ENCODE peak calls at places on chromosomes 5 and 9, in six cellular contexts. One of them, this sample, is unnamed.

GRCh38 chr5:126851441-126852103 is 74.6 kb downstream of the LMNB1 start:
- DNase-seq in stomach: no peak
- DNase-seq in A549: no peak
- DNase-seq in upper lobe of right lung: no peak
- DNase-seq in A673: no peak
- DNase-seq in HCT116: no peak
- DNase-seq in this sample: peak; percentile 45

GRCh38 chr5:142507528-142507927 is 178.4 kb downstream of the FGF1 start:
- DNase-seq in A673: no peak
- DNase-seq in HCT116: no peak
- DNase-seq in stomach: no peak
- DNase-seq in upper lobe of right lung: no peak
- DNase-seq in A549: no peak
- DNase-seq in this sample: no peak

GRCh38 chr5:142971296-142972013 is 201.3 kb downstream of the ARHGAP26 start:
- DNase-seq in A673: peak; percentile 35
- DNase-seq in A549: no peak
- DNase-seq in HCT116: no peak
- DNase-seq in stomach: no peak
- DNase-seq in upper lobe of right lung: no peak
- DNase-seq in this sample: no peak

GRCh38 chr5:87551807-87552377 is 139.2 kb upstream of the CCNH start:
- DNase-seq in stomach: no peak
- DNase-seq in upper lobe of right lung: no peak
- DNase-seq in HCT116: no peak
- DNase-seq in A673: no peak
- DNase-seq in A549: no peak
- DNase-seq in this sample: no peak

GRCh38 chr9:135447126-135447525 is 32.5 kb upstream of the PPP1R26 start:
- DNase-seq in A549: no peak
- DNase-seq in stomach: no peak
- DNase-seq in A673: no peak
- DNase-seq in HCT116: no peak
- DNase-seq in upper lobe of right lung: no peak
- DNase-seq in this sample: no peak

GRCh38 chr5:135489466-135490244 is 37.5 kb upstream of the TIFAB start:
- DNase-seq in stomach: no peak
- DNase-seq in HCT116: no peak
- DNase-seq in A549: no peak
- DNase-seq in upper lobe of right lung: no peak
- DNase-seq in A673: no peak
- DNase-seq in this sample: peak; percentile 24

GRCh38 chr9:6184749-6185645 is 30.6 kb upstream of the IL33 start:
- DNase-seq in A673: no peak
- DNase-seq in A549: no peak
- DNase-seq in HCT116: no peak
- DNase-seq in stomach: peak; percentile 31
- DNase-seq in upper lobe of right lung: no peak
- DNase-seq in this sample: peak; percentile 92

GRCh38 chr5:149235841-149236240 is 35.8 kb upstream of the AFAP1L1 start:
- DNase-seq in A549: no peak
- DNase-seq in HCT116: no peak
- DNase-seq in upper lobe of right lung: no peak
- DNase-seq in A673: no peak
- DNase-seq in stomach: no peak
- DNase-seq in this sample: no peak

GRCh38 chr5:141617682-141618029 is 1.1 kb downstream of the DIAPH1 start:
- DNase-seq in HCT116: no peak
- DNase-seq in stomach: no peak
- DNase-seq in A673: no peak
- DNase-seq in upper lobe of right lung: no peak
- DNase-seq in A549: no peak
- DNase-seq in this sample: no peak

GRCh38 chr5:3684118-3684517 is 88.5 kb downstream of the IRX1 start:
- DNase-seq in HCT116: no peak
- DNase-seq in A549: no peak
- DNase-seq in stomach: no peak
- DNase-seq in A673: no peak
- DNase-seq in upper lobe of right lung: no peak
- DNase-seq in this sample: no peak

GRCh38 chr5:3684771-3685354 is 89.2 kb downstream of the IRX1 start:
- DNase-seq in stomach: no peak
- DNase-seq in upper lobe of right lung: no peak
- DNase-seq in A673: no peak
- DNase-seq in HCT116: no peak
- DNase-seq in A549: no peak
- DNase-seq in this sample: no peak
- H3K4me3 ChIP-seq in stomach: no peak overlapping the region
- H3K4me3 ChIP-seq in upper lobe of right lung: no peak overlapping the region
- H3K4me3 ChIP-seq in A673: no peak overlapping the region
- H3K4me3 ChIP-seq in HCT116: no peak overlapping the region
- H3K4me3 ChIP-seq in A549: no peak overlapping the region
- H3K4me3 ChIP-seq in this sample: no peak overlapping the region

GRCh38 chr9:125241000-125241862 is at the start of gene HSPA5:
- DNase-seq in A673: peak; percentile 100
- DNase-seq in A549: peak; percentile 99
- DNase-seq in stomach: peak; percentile 100
- DNase-seq in HCT116: peak; percentile 99
- DNase-seq in upper lobe of right lung: peak; percentile 100
- DNase-seq in this sample: peak; percentile 100
- TF ChIP-seq CTCF in A673: peak; percentile 21
- TF ChIP-seq CTCF in A549: no peak
- TF ChIP-seq CTCF in stomach: peak; percentile 14
- TF ChIP-seq CTCF in HCT116: no peak
- TF ChIP-seq CTCF in upper lobe of right lung: no peak
- TF ChIP-seq CTCF in this sample: peak; percentile 10

DNA sequence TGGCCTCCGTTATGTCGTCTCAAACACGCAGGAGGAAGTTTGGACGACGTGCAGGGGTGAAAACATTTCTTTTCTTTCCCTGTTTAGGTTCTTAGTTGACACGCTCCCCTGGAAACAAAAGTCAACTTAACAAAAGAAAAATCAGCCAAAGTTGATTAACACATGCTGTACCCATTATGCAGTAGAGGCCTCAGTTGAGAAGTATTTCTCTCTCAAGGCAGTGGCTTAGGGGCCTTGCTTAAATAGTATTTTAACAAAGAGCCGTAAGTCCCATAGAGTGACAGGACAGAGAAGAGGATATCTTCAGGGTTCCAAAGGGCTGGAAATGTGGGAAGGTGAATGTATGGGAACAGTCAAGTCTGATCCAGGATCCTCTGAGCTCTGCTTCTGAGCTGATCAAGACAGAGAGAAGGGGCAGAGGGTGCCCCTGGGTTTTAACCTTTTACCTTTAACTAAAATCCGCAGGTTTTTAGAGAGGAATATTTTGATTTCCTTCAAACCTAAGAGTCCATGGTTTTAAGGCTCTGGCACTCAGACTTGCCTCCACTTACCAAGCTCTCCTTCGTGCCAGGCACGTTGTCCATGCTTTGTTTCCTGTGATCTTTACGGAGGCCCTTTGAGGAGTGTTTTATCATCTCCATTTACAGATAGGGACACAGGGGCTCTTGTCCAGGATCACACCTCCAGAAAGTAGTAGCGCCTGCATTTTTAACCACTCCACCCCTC is 629 bp upstream of the CD74 start:
- DNase-seq in stomach: no peak
- DNase-seq in A549: no peak
- DNase-seq in HCT116: no peak
- DNase-seq in upper lobe of right lung: peak; percentile 50
- DNase-seq in A673: no peak
- DNase-seq in this sample: no peak
- H3K4me3 ChIP-seq in stomach: no peak overlapping the region
- H3K4me3 ChIP-seq in A549: no peak overlapping the region
- H3K4me3 ChIP-seq in HCT116: no peak overlapping the region
- H3K4me3 ChIP-seq in upper lobe of right lung: peak overlapping the region; percentile 75
- H3K4me3 ChIP-seq in A673: no peak overlapping the region
- H3K4me3 ChIP-seq in this sample: no peak overlapping the region

GRCh38 chr5:71456362-71456743 is 902 bp downstream of the BDP1 start:
- DNase-seq in stomach: no peak
- DNase-seq in upper lobe of right lung: no peak
- DNase-seq in A673: no peak
- DNase-seq in A549: no peak
- DNase-seq in HCT116: no peak
- DNase-seq in this sample: no peak

GRCh38 chr5:71460693-71461092 is 5.2 kb downstream of the BDP1 start:
- DNase-seq in upper lobe of right lung: no peak
- DNase-seq in stomach: no peak
- DNase-seq in A673: no peak
- DNase-seq in HCT116: no peak
- DNase-seq in A549: no peak
- DNase-seq in this sample: no peak

GRCh38 chr5:71455427-71456361 is at the start of gene BDP1:
- DNase-seq in A549: peak; percentile 95
- DNase-seq in stomach: peak; percentile 98
- DNase-seq in upper lobe of right lung: peak; percentile 98
- DNase-seq in A673: peak; percentile 96
- DNase-seq in HCT116: peak; percentile 92
- DNase-seq in this sample: peak; percentile 96

GRCh38 chr5:71454913-71455312 is 538 bp upstream of the BDP1 start:
- DNase-seq in HCT116: no peak
- DNase-seq in A549: no peak
- DNase-seq in upper lobe of right lung: no peak
- DNase-seq in A673: no peak
- DNase-seq in stomach: no peak
- DNase-seq in this sample: no peak

DNA sequence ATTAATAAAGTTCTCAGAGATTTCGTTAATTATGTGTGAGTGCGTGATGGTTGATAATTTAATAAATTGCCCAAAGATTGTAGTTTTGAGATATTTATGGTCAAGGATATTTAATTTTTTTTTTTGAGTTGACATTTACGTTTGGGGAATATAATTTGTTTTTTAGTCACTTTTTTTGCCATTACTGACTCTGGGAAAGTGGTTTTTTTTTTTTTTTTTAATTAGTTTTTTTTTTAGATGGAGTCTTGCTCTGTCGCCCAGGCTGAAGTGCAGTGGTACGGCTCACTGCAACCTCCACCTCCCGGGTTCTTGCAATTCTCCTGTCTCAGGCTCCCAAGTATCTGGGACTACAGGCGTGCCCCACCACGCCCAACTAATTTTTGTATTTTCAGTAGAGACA is 1.7 kb downstream of the BDP1 start:
- DNase-seq in A673: no peak
- DNase-seq in A549: no peak
- DNase-seq in HCT116: no peak
- DNase-seq in stomach: no peak
- DNase-seq in upper lobe of right lung: no peak
- DNase-seq in this sample: no peak
- TF ChIP-seq CTCF in A673: no peak
- TF ChIP-seq CTCF in A549: no peak
- TF ChIP-seq CTCF in HCT116: no peak
- TF ChIP-seq CTCF in stomach: no peak
- TF ChIP-seq CTCF in upper lobe of right lung: no peak
- TF ChIP-seq CTCF in this sample: no peak

GRCh38 chr9:13688223-13688989 is 408.9 kb upstream of the MPDZ start:
- DNase-seq in A549: no peak
- DNase-seq in HCT116: no peak
- DNase-seq in upper lobe of right lung: no peak
- DNase-seq in stomach: no peak
- DNase-seq in A673: no peak
- DNase-seq in this sample: peak; percentile 20
- H3K4me3 ChIP-seq in A549: no peak overlapping the region
- H3K4me3 ChIP-seq in HCT116: no peak overlapping the region
- H3K4me3 ChIP-seq in upper lobe of right lung: no peak overlapping the region
- H3K4me3 ChIP-seq in stomach: no peak overlapping the region
- H3K4me3 ChIP-seq in A673: no peak overlapping the region
- H3K4me3 ChIP-seq in this sample: no peak overlapping the region

DNA sequence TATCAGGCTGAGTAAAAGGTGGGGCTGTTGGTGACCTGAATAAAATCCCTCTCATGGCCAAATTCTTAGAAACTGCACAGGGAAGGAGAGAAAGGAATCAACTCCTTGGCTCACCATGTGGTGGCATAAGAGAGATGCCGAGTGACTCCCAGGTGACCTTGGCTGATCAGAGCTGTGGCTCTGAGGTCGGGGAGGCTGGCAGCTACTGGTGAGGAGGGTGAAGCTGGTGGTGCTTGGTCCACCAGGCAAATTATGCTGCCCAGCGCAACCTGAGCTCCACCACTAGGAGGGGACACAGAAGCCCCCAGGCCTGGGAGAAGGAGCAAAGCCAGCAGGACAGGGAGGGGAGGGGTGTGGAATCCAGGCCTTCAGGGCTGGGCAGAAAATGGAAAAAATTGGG is 111.2 kb upstream of the IL12B start:
- DNase-seq in HCT116: peak; percentile 15
- DNase-seq in upper lobe of right lung: no peak
- DNase-seq in A549: peak; percentile 58
- DNase-seq in stomach: no peak
- DNase-seq in A673: no peak
- DNase-seq in this sample: peak; percentile 71
- TF ChIP-seq CTCF in HCT116: peak; percentile 29
- TF ChIP-seq CTCF in upper lobe of right lung: peak; percentile 10
- TF ChIP-seq CTCF in A549: peak; percentile 4
- TF ChIP-seq CTCF in stomach: no peak
- TF ChIP-seq CTCF in A673: peak; percentile 16
- TF ChIP-seq CTCF in this sample: peak; percentile 2

GRCh38 chr5:177508837-177509236 is 789 bp downstream of the DOK3 start:
- DNase-seq in A673: no peak
- DNase-seq in upper lobe of right lung: no peak
- DNase-seq in HCT116: no peak
- DNase-seq in A549: no peak
- DNase-seq in stomach: no peak
- DNase-seq in this sample: no peak

GRCh38 chr5:177508217-177508611 is 1.4 kb downstream of the DOK3 start:
- DNase-seq in HCT116: no peak
- DNase-seq in A673: no peak
- DNase-seq in upper lobe of right lung: no peak
- DNase-seq in A549: no peak
- DNase-seq in stomach: no peak
- DNase-seq in this sample: no peak

GRCh38 chr5:177509991-177510566 is 453 bp upstream of the DOK3 start:
- DNase-seq in A549: no peak
- DNase-seq in HCT116: no peak
- DNase-seq in upper lobe of right lung: no peak
- DNase-seq in A673: no peak
- DNase-seq in stomach: no peak
- DNase-seq in this sample: no peak

GRCh38 chr5:177510567-177511053 is 984 bp upstream of the DOK3 start:
- DNase-seq in upper lobe of right lung: peak; percentile 85
- DNase-seq in A549: no peak
- DNase-seq in stomach: no peak
- DNase-seq in HCT116: no peak
- DNase-seq in A673: no peak
- DNase-seq in this sample: no peak

DNA sequence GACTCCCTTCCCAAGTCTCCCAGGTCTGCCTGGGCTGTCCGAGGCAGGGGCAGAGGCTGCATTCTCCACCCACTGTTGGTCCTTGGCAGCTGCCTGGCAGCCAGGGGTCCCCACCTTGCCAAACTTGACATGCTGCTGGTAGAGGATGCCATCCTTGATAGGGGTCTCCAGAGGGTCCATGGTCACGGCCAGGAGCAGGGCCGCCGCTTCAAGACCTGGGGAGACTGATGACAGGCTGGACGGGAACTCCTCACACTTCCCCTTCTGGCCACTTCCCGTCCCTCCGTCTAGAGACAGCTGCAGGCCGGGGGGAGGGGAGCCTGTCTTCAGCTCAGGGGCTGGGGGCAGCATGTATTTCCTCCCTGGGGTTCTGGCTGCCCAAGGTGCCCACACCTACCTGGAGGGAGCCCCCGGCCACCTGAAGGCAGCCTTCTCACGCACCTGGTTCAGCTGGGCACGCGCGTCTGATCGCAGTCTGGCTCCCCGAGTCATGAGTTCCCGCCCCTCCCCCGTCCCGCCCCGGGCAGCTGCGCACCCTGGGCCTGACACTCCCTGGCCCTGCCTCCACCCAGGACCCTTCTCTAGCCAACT is at the start of gene DOK3:
- DNase-seq in A673: no peak
- DNase-seq in upper lobe of right lung: peak; percentile 85
- DNase-seq in A549: no peak
- DNase-seq in HCT116: no peak
- DNase-seq in stomach: peak; percentile 41
- DNase-seq in this sample: no peak
- H3K4me3 ChIP-seq in A673: no peak within 1 kb of the TSS
- H3K4me3 ChIP-seq in upper lobe of right lung: peak within 1 kb of the TSS; percentile 59
- H3K4me3 ChIP-seq in A549: no peak within 1 kb of the TSS
- H3K4me3 ChIP-seq in HCT116: no peak within 1 kb of the TSS
- H3K4me3 ChIP-seq in stomach: peak within 1 kb of the TSS; percentile 35
- H3K4me3 ChIP-seq in this sample: no peak within 1 kb of the TSS

This sample was measured in cardiac muscle cell.